ENCODE peak calls at places on chromosomes 4 and X, in seven cellular contexts. One of them, this sample, is unnamed.

GRCh38 chr4:95549246-95550138 is 719 bp upstream of the UNC5C start:
- DNase-seq in GM04503: no peak
- DNase-seq in activated naive CD8-positive, alpha-beta T cell treated with anti-CD3 and anti-CD28 coated beads, Interleukin-2, amount 50 U/mL, for 24 hours: peak
- DNase-seq in fibroblast of mammary gland: no peak
- DNase-seq in glutamatergic neuron: peak
- DNase-seq in neural progenitor cell: peak
- DNase-seq in cardiac muscle cell: peak
- DNase-seq in this sample: peak

GRCh38 chr4:107740950-107741701 is 21.1 kb upstream of the PAPSS1 start:
- DNase-seq in glutamatergic neuron: no peak
- DNase-seq in fibroblast of mammary gland: peak
- DNase-seq in activated naive CD8-positive, alpha-beta T cell treated with anti-CD3 and anti-CD28 coated beads, Interleukin-2, amount 50 U/mL, for 24 hours: no peak
- DNase-seq in cardiac muscle cell: peak
- DNase-seq in neural progenitor cell: no peak
- DNase-seq in GM04503: no peak
- DNase-seq in this sample: no peak

GRCh38 chr4:115871596-115871995 is 758.2 kb upstream of the NDST4 start:
- DNase-seq in neural progenitor cell: no peak
- DNase-seq in cardiac muscle cell: no peak
- DNase-seq in fibroblast of mammary gland: no peak
- DNase-seq in GM04503: no peak
- DNase-seq in activated naive CD8-positive, alpha-beta T cell treated with anti-CD3 and anti-CD28 coated beads, Interleukin-2, amount 50 U/mL, for 24 hours: no peak
- DNase-seq in glutamatergic neuron: no peak
- DNase-seq in this sample: no peak

GRCh38 chr4:4598851-4599411 is 57.1 kb upstream of the STX18 start:
- DNase-seq in cardiac muscle cell: no peak
- DNase-seq in activated naive CD8-positive, alpha-beta T cell treated with anti-CD3 and anti-CD28 coated beads, Interleukin-2, amount 50 U/mL, for 24 hours: no peak
- DNase-seq in glutamatergic neuron: no peak
- DNase-seq in neural progenitor cell: no peak
- DNase-seq in GM04503: no peak
- DNase-seq in fibroblast of mammary gland: no peak
- DNase-seq in this sample: no peak

GRCh38 chrX:138917781-138918180 is 206.3 kb upstream of the FGF13 start:
- DNase-seq in glutamatergic neuron: no peak
- DNase-seq in fibroblast of mammary gland: peak
- DNase-seq in cardiac muscle cell: peak
- DNase-seq in GM04503: peak
- DNase-seq in activated naive CD8-positive, alpha-beta T cell treated with anti-CD3 and anti-CD28 coated beads, Interleukin-2, amount 50 U/mL, for 24 hours: no peak
- DNase-seq in neural progenitor cell: no peak
- DNase-seq in this sample: peak

GRCh38 chr4:829761-830655 is 4.1 kb upstream of the CPLX1 start:
- DNase-seq in activated naive CD8-positive, alpha-beta T cell treated with anti-CD3 and anti-CD28 coated beads, Interleukin-2, amount 50 U/mL, for 24 hours: no peak
- DNase-seq in neural progenitor cell: no peak
- DNase-seq in GM04503: no peak
- DNase-seq in fibroblast of mammary gland: no peak
- DNase-seq in glutamatergic neuron: no peak
- DNase-seq in cardiac muscle cell: no peak
- DNase-seq in this sample: no peak

GRCh38 chrX:136652822-136653723 is 5.1 kb downstream of the CD40LG start:
- DNase-seq in fibroblast of mammary gland: peak
- DNase-seq in cardiac muscle cell: no peak
- DNase-seq in GM04503: no peak
- DNase-seq in neural progenitor cell: no peak
- DNase-seq in glutamatergic neuron: no peak
- DNase-seq in activated naive CD8-positive, alpha-beta T cell treated with anti-CD3 and anti-CD28 coated beads, Interleukin-2, amount 50 U/mL, for 24 hours: no peak
- DNase-seq in this sample: no peak

GRCh38 chr4:131603705-131604104 is 1545.4 kb upstream of the PCDH10 start:
- DNase-seq in fibroblast of mammary gland: no peak
- DNase-seq in neural progenitor cell: no peak
- DNase-seq in activated naive CD8-positive, alpha-beta T cell treated with anti-CD3 and anti-CD28 coated beads, Interleukin-2, amount 50 U/mL, for 24 hours: no peak
- DNase-seq in GM04503: no peak
- DNase-seq in glutamatergic neuron: no peak
- DNase-seq in cardiac muscle cell: no peak
- DNase-seq in this sample: peak

GRCh38 chrX:140762061-140762460 is 52.5 kb downstream of the LINC00632 start:
- DNase-seq in fibroblast of mammary gland: peak
- DNase-seq in glutamatergic neuron: peak
- DNase-seq in neural progenitor cell: peak
- DNase-seq in activated naive CD8-positive, alpha-beta T cell treated with anti-CD3 and anti-CD28 coated beads, Interleukin-2, amount 50 U/mL, for 24 hours: peak
- DNase-seq in cardiac muscle cell: peak
- DNase-seq in GM04503: no peak
- DNase-seq in this sample: peak

GRCh38 chr4:56129431-56129861 is 180.7 kb downstream of the CEP135 start:
- DNase-seq in fibroblast of mammary gland: no peak
- DNase-seq in neural progenitor cell: peak
- DNase-seq in activated naive CD8-positive, alpha-beta T cell treated with anti-CD3 and anti-CD28 coated beads, Interleukin-2, amount 50 U/mL, for 24 hours: peak
- DNase-seq in glutamatergic neuron: no peak
- DNase-seq in cardiac muscle cell: peak
- DNase-seq in GM04503: no peak
- DNase-seq in this sample: peak

GRCh38 chr4:15469402-15470148 is at the start of gene CC2D2A:
- DNase-seq in neural progenitor cell: peak
- DNase-seq in fibroblast of mammary gland: peak
- DNase-seq in cardiac muscle cell: peak
- DNase-seq in activated naive CD8-positive, alpha-beta T cell treated with anti-CD3 and anti-CD28 coated beads, Interleukin-2, amount 50 U/mL, for 24 hours: no peak
- DNase-seq in GM04503: no peak
- DNase-seq in glutamatergic neuron: peak
- DNase-seq in this sample: no peak